ENCODE peak calls at places on chromosomes 6 and 20, in four cellular contexts. J, H, G and X are unnamed samples.

GRCh38 chr6:157163434-157164159 is 159.7 kb downstream of the TMEM242 start:
- DNase-seq in J (no peak), H (no peak), G (no peak), X (no peak)

GRCh38 chr6:135030532-135031178 is 24.0 kb downstream of the HBS1L start:
- DNase-seq in J (no peak), H (no peak), G (no peak), X (no peak)

GRCh38 chr6:128284128-128284527 is 236.3 kb downstream of the PTPRK start:
- DNase-seq in J (no peak), H (no peak), G (no peak), X (no peak)

GRCh38 chr6:85364354-85364753 is 85.5 kb upstream of the NT5E start:
- DNase-seq in J (peak; percentile 36), H (no peak), G (no peak), X (no peak)

GRCh38 chr20:64083380-64084208 is 604 bp downstream of the LKAAEAR1 start:
- DNase-seq in J (peak; percentile 87), H (no peak), G (peak; percentile 89), X (peak; percentile 67)

GRCh38 chr20:63083831-63084562 is 77.2 kb upstream of the BHLHE23 start:
- DNase-seq in J (no peak), H (no peak), G (no peak), X (peak; percentile 54)

GRCh38 chr6:132259070-132259469 is 142.2 kb downstream of the MOXD1 start:
- DNase-seq in J (peak; percentile 12), H (no peak), G (no peak), X (peak; percentile 7)

GRCh38 chr6:74597266-74597665 is 608.6 kb downstream of the COL12A1 start:
- DNase-seq in J (no peak), H (no peak), G (no peak), X (no peak)

GRCh38 chr6:10901751-10902150 is 14.9 kb downstream of the SYCP2L start:
- DNase-seq in J (no peak), H (no peak), G (no peak), X (no peak)

GRCh38 chr6:7067305-7067704 is 40.5 kb upstream of the RREB1 start:
- DNase-seq in J (no peak), H (no peak), G (no peak), X (no peak)

GRCh38 chr20:34538671-34539123 is 19.8 kb upstream of the MAP1LC3A start:
- DNase-seq in J (peak; percentile 64), H (no peak), G (peak; percentile 80), X (peak; percentile 61)

GRCh38 chr6:166930354-166930891 is 25.9 kb downstream of the RNASET2 start:
- DNase-seq in J (no peak), H (no peak), G (no peak), X (no peak)

GRCh38 chr20:34485068-34485634 is 31.1 kb upstream of the DYNLRB1 start:
- DNase-seq in J (no peak), H (no peak), G (no peak), X (no peak)

GRCh38 chr6:39342692-39343460 is 20.4 kb upstream of the KCNK16 start:
- DNase-seq in J (no peak), H (no peak), G (no peak), X (no peak)

GRCh38 chr6:157787080-157787479 is 36.0 kb upstream of the SNX9 start:
- DNase-seq in J (peak; percentile 73), H (no peak), G (no peak), X (peak; percentile 70)

GRCh38 chr20:33663161-33664084 is 1.3 kb downstream of the C20orf144 start:
- DNase-seq in J (peak; percentile 68), H (no peak), G (peak; percentile 84), X (peak; percentile 70)

GRCh38 chr6:166257911-166258318 is 50.3 kb downstream of the PRR18 start:
- DNase-seq in J (no peak), H (no peak), G (no peak), X (no peak)

GRCh38 chr6:164791498-164791897 is 517.9 kb downstream of the C6orf118 start:
- DNase-seq in J (no peak), H (no peak), G (no peak), X (no peak)

GRCh38 chr6:151070666-151071065 is 169.1 kb upstream of the AKAP12 start:
- DNase-seq in J (peak; percentile 72), H (no peak), G (no peak), X (peak; percentile 34)

GRCh38 chr20:44887466-44887865 is 2.0 kb downstream of the YWHAB start:
- DNase-seq in J (no peak), H (no peak), G (no peak), X (no peak)

GRCh38 chr6:125809771-125810315 is 19.1 kb downstream of the NCOA7 start:
- DNase-seq in J (no peak), H (no peak), G (no peak), X (no peak)

GRCh38 chr20:19370076-19371075 is 157.9 kb downstream of the SLC24A3 start:
- DNase-seq in J (no peak), H (no peak), G (no peak), X (no peak)

GRCh38 chr20:17179840-17180239 is 47.0 kb upstream of the PCSK2 start:
- DNase-seq in J (no peak), H (no peak), G (no peak), X (no peak)

GRCh38 chr6:125940691-125941090 is 15.9 kb upstream of the HINT3 start:
- DNase-seq in J (no peak), H (no peak), G (no peak), X (no peak)

GRCh38 chr6:49269190-49269589 is 193.9 kb downstream of the MMUT start:
- DNase-seq in J (peak; percentile 3), H (no peak), G (no peak), X (no peak)

GRCh38 chr6:35311390-35312075 is 13.9 kb downstream of the DEF6 start:
- DNase-seq in J (no peak), H (no peak), G (no peak), X (no peak)

GRCh38 chr6:41787219-41787917 is at the start of gene TOMM6:
- DNase-seq in J (peak; percentile 94), H (peak; percentile 77), G (peak; percentile 87), X (peak; percentile 92)

GRCh38 chr6:2196079-2196679 is 49.2 kb downstream of the GMDS start:
- DNase-seq in J (peak; percentile 41), H (no peak), G (peak; percentile 45), X (peak; percentile 40)

GRCh38 chr6:37694259-37694658 is 3.4 kb downstream of the MDGA1 start:
- DNase-seq in J (no peak), H (no peak), G (no peak), X (no peak)

GRCh38 chr6:16336056-16336810 is 97.8 kb downstream of the GMPR start:
- DNase-seq in J (no peak), H (no peak), G (no peak), X (no peak)

GRCh38 chr6:39153766-39154397 is 38.9 kb upstream of the SAYSD1 start:
- DNase-seq in J (no peak), H (no peak), G (no peak), X (no peak)

GRCh38 chr6:2766767-2767314 is 1.6 kb downstream of the WRNIP1 start:
- DNase-seq in J (no peak), H (no peak), G (no peak), X (no peak)

GRCh38 chr6:136284909-136285308 is 4.7 kb downstream of the BCLAF1 start:
- DNase-seq in J (no peak), H (no peak), G (no peak), X (no peak)

GRCh38 chr20:20130399-20130798 is 78.1 kb downstream of the CFAP61 start:
- DNase-seq in J (peak; percentile 48), H (no peak), G (no peak), X (peak; percentile 59)

GRCh38 chr6:118509009-118509617 is 39.0 kb upstream of the PLN start:
- DNase-seq in J (peak; percentile 30), H (no peak), G (peak; percentile 11), X (peak; percentile 26)

GRCh38 chr20:49568491-49569151 is 684 bp upstream of the PTGIS start:
- DNase-seq in J (no peak), H (peak; percentile 75), G (no peak), X (no peak)
- TF ChIP-seq PHF8 in J (no peak), H (no peak), G (no peak), X (no peak)

GRCh38 chr20:59571591-59572314 is 32.6 kb upstream of the PHACTR3 start:
- DNase-seq in J (peak; percentile 41), H (no peak), G (peak; percentile 82), X (peak; percentile 51)
- TF ChIP-seq PHF8 in J (no peak), H (no peak), G (no peak), X (no peak)

GRCh38 chr20:32455901-32456701 is 98.0 kb downstream of the ASXL1 start:
- DNase-seq in J (no peak), H (no peak), G (no peak), X (no peak)
- TF ChIP-seq PHF8 in J (no peak), H (no peak), G (no peak), X (no peak)

GRCh38 chr6:32977953-32978324 is 9.5 kb downstream of the BRD2 start:
- DNase-seq in J (no peak), H (no peak), G (no peak), X (no peak)

GRCh38 chr6:32980488-32981038 is 12.2 kb downstream of the BRD2 start:
- DNase-seq in J (no peak), H (no peak), G (peak; percentile 53), X (no peak)

GRCh38 chr6:32977272-32977952 is 9.0 kb downstream of the BRD2 start:
- DNase-seq in J (no peak), H (no peak), G (no peak), X (no peak)

GRCh38 chr6:32982084-32982701 is 13.8 kb downstream of the BRD2 start:
- DNase-seq in J (no peak), H (no peak), G (no peak), X (no peak)

DNA sequence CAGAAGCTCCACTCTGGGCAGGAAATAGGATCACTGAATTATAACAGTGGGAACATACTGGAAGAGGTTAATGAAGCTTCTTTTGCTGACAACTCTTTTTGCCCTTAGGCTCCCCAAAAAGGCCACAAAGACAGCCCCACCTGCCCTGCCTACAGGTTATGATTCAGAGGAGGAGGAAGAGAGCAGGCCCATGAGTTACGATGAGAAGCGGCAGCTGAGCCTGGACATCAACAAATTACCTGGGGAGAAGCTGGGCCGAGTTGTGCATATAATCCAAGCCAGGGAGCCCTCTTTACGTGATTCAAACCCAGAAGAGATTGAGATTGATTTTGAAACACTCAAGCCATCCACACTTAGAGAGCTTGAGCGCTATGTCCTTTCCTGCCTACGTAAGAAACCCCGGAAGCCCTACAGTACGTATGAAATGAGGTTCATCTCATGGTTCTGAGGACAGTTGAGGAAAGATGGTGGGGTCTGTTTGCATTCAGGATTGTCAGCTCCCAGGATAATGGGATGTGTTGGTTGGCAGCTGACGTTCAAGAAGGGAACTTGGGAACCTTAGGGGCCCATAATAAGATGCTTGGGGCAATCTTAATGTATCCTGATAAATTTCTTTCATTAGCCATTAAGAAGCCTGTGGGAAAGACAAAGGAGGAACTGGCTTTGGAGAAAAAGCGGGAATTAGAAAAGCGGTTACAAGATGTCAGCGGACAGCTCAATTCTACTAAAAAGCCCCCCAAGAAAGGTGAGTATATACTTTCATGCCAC is 11.5 kb downstream of the BRD2 start:
- DNase-seq in J (no peak), H (no peak), G (no peak), X (no peak)
- TF ChIP-seq PHF8 in J (no peak), H (no peak), G (no peak), X (no peak)

GRCh38 chr20:25007491-25008305 is 15.1 kb upstream of the APMAP start:
- DNase-seq in J (no peak), H (no peak), G (no peak), X (no peak)

GRCh38 chr20:25005220-25005619 is 12.7 kb upstream of the APMAP start:
- DNase-seq in J (peak; percentile 21), H (no peak), G (no peak), X (no peak)

GRCh38 chr20:25008388-25009217 is 16.1 kb upstream of the APMAP start:
- DNase-seq in J (no peak), H (no peak), G (no peak), X (no peak)

GRCh38 chr20:25005661-25006060 is 13.1 kb upstream of the APMAP start:
- DNase-seq in J (no peak), H (no peak), G (no peak), X (no peak)

GRCh38 chr20:25006431-25007167 is 14.0 kb upstream of the APMAP start:
- DNase-seq in J (no peak), H (no peak), G (no peak), X (no peak)
- TF ChIP-seq PHF8 in J (no peak), H (no peak), G (no peak), X (no peak)